ENCODE peak calls at places on chromosomes 4 and X, in seven cellular contexts. D, J, G, V, T, M and O are unnamed samples. For H3K4me1, the result is how much of the 10 kb centered on the place peaks cover.

GRCh38 chrX:88863726-88864125 is 116.7 kb downstream of the CPXCR1 start:
- DNase-seq in J (no peak), T (no peak), M (no peak), G (no peak), V (no peak), D (no peak), O (no peak)

GRCh38 chr4:109729155-109729562 is 711 bp downstream of the PLA2G12A start:
- DNase-seq in J (no peak), G (peak), V (peak), D (no peak), M (peak), T (no peak), O (no peak)

GRCh38 chrX:68079961-68080360 is 353.3 kb downstream of the OPHN1 start:
- DNase-seq in G (no peak), V (no peak), T (no peak), M (no peak), D (no peak), J (no peak), O (no peak)

GRCh38 chrX:63283331-63283730 is 67.8 kb downstream of the SPIN4 start:
- DNase-seq in D (no peak), V (no peak), M (no peak), T (no peak), G (no peak), J (no peak), O (no peak)

GRCh38 chrX:150616863-150617198 is 48.4 kb downstream of the MTM1 start:
- DNase-seq in G (no peak), J (no peak), V (no peak), M (peak), D (no peak), T (no peak), O (no peak)

GRCh38 chr4:120709986-120710385 is 212.5 kb downstream of the PRDM5 start:
- DNase-seq in T (no peak), G (no peak), V (no peak), M (peak), D (no peak), J (no peak), O (no peak)

GRCh38 chr4:52983563-52984303 is 121.6 kb downstream of the RASL11B start:
- DNase-seq in G (peak), J (no peak), T (no peak), D (no peak), V (peak), M (peak), O (peak)

GRCh38 chrX:78104447-78105176 is 564 bp downstream of the PGK1 start:
- DNase-seq in D (peak), T (peak), M (peak), J (peak), G (peak), V (peak), O (peak)

GRCh38 chr4:98290511-98290910 is 29.3 kb downstream of the RAP1GDS1 start:
- DNase-seq in M (peak), G (no peak), D (no peak), T (no peak), V (no peak), J (no peak), O (no peak)

GRCh38 chr4:38820329-38821061 is 15.9 kb upstream of the TLR1 start:
- DNase-seq in V (no peak), G (no peak), D (no peak), M (no peak), J (no peak), T (no peak), O (no peak)

GRCh38 chrX:118723376-118723775 is 4.0 kb upstream of the IL13RA1 start:
- DNase-seq in J (no peak), D (no peak), V (no peak), M (no peak), T (no peak), G (no peak), O (no peak)

GRCh38 chr4:186622788-186623464 is 67.6 kb upstream of the MTNR1A start:
- DNase-seq in J (no peak), T (no peak), D (no peak), G (no peak), V (no peak), M (peak), O (no peak)

GRCh38 chr4:4311193-4311592 is 21.1 kb downstream of the ZBTB49 start:
- DNase-seq in D (no peak), M (no peak), J (no peak), T (no peak), G (no peak), V (peak), O (no peak)

GRCh38 chrX:116726806-116727205 is 264.0 kb upstream of the CT83 start:
- DNase-seq in V (no peak), G (no peak), D (no peak), M (no peak), J (no peak), T (no peak), O (no peak)

GRCh38 chr4:147736458-147736857 is 4.6 kb downstream of the ARHGAP10 start:
- DNase-seq in T (no peak), M (peak), V (no peak), D (no peak), J (no peak), G (no peak), O (no peak)

GRCh38 chrX:129777218-129777768 is 2.5 kb upstream of the SASH3 start:
- DNase-seq in M (no peak), D (peak), J (peak), G (no peak), T (peak), V (peak), O (peak)

GRCh38 chr4:73019462-73020047 is 50.0 kb downstream of the COX18 start:
- DNase-seq in G (peak), T (no peak), V (peak), D (peak), M (peak), J (no peak), O (no peak)

GRCh38 chr4:22487333-22487732 is 28.5 kb downstream of the ADGRA3 start:
- DNase-seq in D (no peak), V (no peak), M (no peak), G (no peak), J (no peak), T (no peak), O (no peak)

GRCh38 chrX:38654302-38654701 is 93.0 kb downstream of the TSPAN7 start:
- DNase-seq in T (no peak), M (peak), J (no peak), D (peak), G (peak), V (peak), O (no peak)

GRCh38 chr4:175542787-175543186 is 269.3 kb downstream of the GPM6A start:
- DNase-seq in J (no peak), D (no peak), V (no peak), T (no peak), G (no peak), M (no peak), O (no peak)

GRCh38 chrX:50629774-50630173 is 159.1 kb upstream of the DGKK start:
- DNase-seq in D (no peak), T (no peak), J (no peak), M (no peak), V (no peak), G (no peak), O (no peak)

GRCh38 chr4:128061566-128062536 is 739 bp downstream of the LARP1B start:
- DNase-seq in M (peak), T (peak), D (peak), G (peak), V (peak), J (peak), O (peak)

GRCh38 chrX:134369576-134369975 is 90.4 kb upstream of the HPRT1 start:
- DNase-seq in D (no peak), T (no peak), V (peak), G (no peak), M (no peak), J (no peak), O (no peak)

GRCh38 chr4:40553995-40554394 is 75.7 kb downstream of the RBM47 start:
- DNase-seq in G (no peak), T (peak), M (no peak), V (no peak), D (no peak), J (no peak), O (no peak)

GRCh38 chr4:2855584-2855983 is 11.9 kb downstream of the ADD1 start:
- DNase-seq in G (no peak), V (no peak), T (no peak), J (no peak), M (no peak), D (no peak), O (no peak)

GRCh38 chr4:2856266-2856665 is 12.6 kb downstream of the ADD1 start:
- DNase-seq in D (no peak), T (no peak), J (no peak), V (no peak), M (no peak), G (no peak), O (no peak)

GRCh38 chr4:2858451-2859217 is 15.0 kb downstream of the ADD1 start:
- DNase-seq in T (no peak), D (no peak), J (no peak), G (no peak), M (peak), V (no peak), O (peak)

GRCh38 chr4:2859514-2859913 is 15.9 kb downstream of the ADD1 start:
- DNase-seq in J (no peak), D (no peak), M (no peak), T (no peak), G (no peak), V (peak), O (no peak)

GRCh38 chr4:2857349-2857927 is 13.8 kb downstream of the ADD1 start:
- DNase-seq in T (no peak), J (no peak), G (no peak), M (no peak), V (no peak), D (no peak), O (no peak)
- H3K4me1 ChIP-seq in T (half or more), J (under half), G (under half), M (under half), V (under half), D (under half), O (under half)

GRCh38 chr4:173365359-173365996 is 5.3 kb upstream of the SAP30 start:
- DNase-seq in D (peak), M (no peak), V (no peak), T (no peak), G (no peak), J (no peak), O (peak)
- H3K4me1 ChIP-seq in D (under half), M (under half), V (under half), T (under half), G (under half), J (under half), O (under half)

GRCh38 chr4:189921058-189921457 is 19.6 kb upstream of the FRG1 start:
- DNase-seq in V (no peak), J (no peak), G (no peak), T (no peak), D (no peak), M (no peak), O (no peak)
- H3K4me1 ChIP-seq in V (under half), J (under half), G (under half), T (under half), D (under half), M (under half), O (under half)

GRCh38 chr4:95534032-95534431 is 14.7 kb downstream of the UNC5C start:
- DNase-seq in G (no peak), T (no peak), J (no peak), D (no peak), M (no peak), V (no peak), O (no peak)
- H3K4me1 ChIP-seq in G (under half), T (under half), J (under half), D (under half), M (under half), V (under half), O (under half)

GRCh38 chr4:87019243-87019817 is 84.5 kb downstream of the AFF1 start:
- DNase-seq in T (no peak), D (no peak), V (no peak), G (no peak), M (no peak), J (no peak), O (no peak)
- H3K4me1 ChIP-seq in T (half or more), D (under half), V (under half), G (under half), M (under half), J (under half), O (under half)

GRCh38 chrX:15853586-15854079 is 980 bp downstream of the AP1S2 start:
- DNase-seq in T (no peak), G (peak), V (peak), M (no peak), D (peak), J (no peak), O (no peak)
- H3K4me1 ChIP-seq in T (under half), G (under half), V (half or more), M (under half), D (under half), J (under half), O (under half)